ENCODE peak calls at places on chromosomes 6 and 20, in nine cellular contexts. One of them, this sample, is unnamed.

GRCh38 chr20:12821249-12821648 is 187.5 kb upstream of the SPTLC3 start:
- ATAC-seq in right lobe of liver: no peak
- ATAC-seq in HCT116: no peak
- ATAC-seq in HepG2: no peak
- ATAC-seq in heart left ventricle: no peak
- ATAC-seq in A549: no peak
- ATAC-seq in K562: no peak
- ATAC-seq in body of pancreas: no peak
- ATAC-seq in upper lobe of left lung: no peak
- ATAC-seq in this sample: no peak

GRCh38 chr6:156980515-156980914 is 203.3 kb downstream of the ARID1B start:
- ATAC-seq in A549: peak
- ATAC-seq in right lobe of liver: no peak
- ATAC-seq in body of pancreas: no peak
- ATAC-seq in HCT116: no peak
- ATAC-seq in upper lobe of left lung: peak
- ATAC-seq in K562: no peak
- ATAC-seq in heart left ventricle: peak
- ATAC-seq in HepG2: peak
- ATAC-seq in this sample: no peak

GRCh38 chr6:42403831-42404230 is 47.9 kb downstream of the TRERF1 start:
- ATAC-seq in A549: no peak
- ATAC-seq in heart left ventricle: no peak
- ATAC-seq in upper lobe of left lung: no peak
- ATAC-seq in K562: no peak
- ATAC-seq in HepG2: no peak
- ATAC-seq in HCT116: peak
- ATAC-seq in right lobe of liver: no peak
- ATAC-seq in body of pancreas: no peak
- ATAC-seq in this sample: no peak

GRCh38 chr20:19913927-19914614 is 103.1 kb upstream of the NAA20 start:
- ATAC-seq in HCT116: no peak
- ATAC-seq in upper lobe of left lung: no peak
- ATAC-seq in heart left ventricle: no peak
- ATAC-seq in K562: no peak
- ATAC-seq in A549: peak
- ATAC-seq in right lobe of liver: no peak
- ATAC-seq in body of pancreas: no peak
- ATAC-seq in HepG2: no peak
- ATAC-seq in this sample: no peak

GRCh38 chr6:22926613-22927348 is 357.4 kb downstream of the HDGFL1 start:
- ATAC-seq in A549: no peak
- ATAC-seq in K562: no peak
- ATAC-seq in body of pancreas: no peak
- ATAC-seq in heart left ventricle: peak
- ATAC-seq in HCT116: no peak
- ATAC-seq in right lobe of liver: no peak
- ATAC-seq in HepG2: no peak
- ATAC-seq in upper lobe of left lung: no peak
- ATAC-seq in this sample: no peak

GRCh38 chr6:36245572-36246031 is 24.3 kb upstream of the PNPLA1 start:
- ATAC-seq in upper lobe of left lung: peak
- ATAC-seq in HCT116: no peak
- ATAC-seq in heart left ventricle: no peak
- ATAC-seq in HepG2: peak
- ATAC-seq in A549: no peak
- ATAC-seq in body of pancreas: peak
- ATAC-seq in K562: peak
- ATAC-seq in right lobe of liver: peak
- ATAC-seq in this sample: no peak

GRCh38 chr20:26208296-26209091 is 511.8 kb upstream of the ZNF337 start:
- ATAC-seq in right lobe of liver: no peak
- ATAC-seq in heart left ventricle: no peak
- ATAC-seq in K562: no peak
- ATAC-seq in A549: peak
- ATAC-seq in body of pancreas: no peak
- ATAC-seq in HepG2: no peak
- ATAC-seq in HCT116: no peak
- ATAC-seq in upper lobe of left lung: peak
- ATAC-seq in this sample: no peak

GRCh38 chr20:62602550-62602949 is 39.8 kb upstream of the SLCO4A1 start:
- ATAC-seq in HepG2: no peak
- ATAC-seq in A549: no peak
- ATAC-seq in upper lobe of left lung: peak
- ATAC-seq in heart left ventricle: peak
- ATAC-seq in right lobe of liver: peak
- ATAC-seq in K562: no peak
- ATAC-seq in body of pancreas: peak
- ATAC-seq in HCT116: no peak
- ATAC-seq in this sample: no peak

GRCh38 chr6:160767019-160767646 is 65.1 kb downstream of the PLG start:
- ATAC-seq in HCT116: no peak
- ATAC-seq in upper lobe of left lung: peak
- ATAC-seq in right lobe of liver: peak
- ATAC-seq in HepG2: peak
- ATAC-seq in K562: peak
- ATAC-seq in A549: peak
- ATAC-seq in heart left ventricle: peak
- ATAC-seq in body of pancreas: peak
- ATAC-seq in this sample: peak
- H3K4me3 ChIP-seq in HCT116: no peak
- H3K4me3 ChIP-seq in upper lobe of left lung: peak
- H3K4me3 ChIP-seq in right lobe of liver: peak
- H3K4me3 ChIP-seq in HepG2: peak
- H3K4me3 ChIP-seq in K562: peak
- H3K4me3 ChIP-seq in A549: peak
- H3K4me3 ChIP-seq in heart left ventricle: peak
- H3K4me3 ChIP-seq in body of pancreas: peak
- H3K4me3 ChIP-seq in this sample: peak

GRCh38 chr6:25995507-25995906 is 32.9 kb downstream of the TRIM38 start:
- ATAC-seq in upper lobe of left lung: no peak
- ATAC-seq in A549: no peak
- ATAC-seq in HepG2: no peak
- ATAC-seq in HCT116: no peak
- ATAC-seq in heart left ventricle: no peak
- ATAC-seq in right lobe of liver: no peak
- ATAC-seq in body of pancreas: no peak
- ATAC-seq in K562: no peak
- ATAC-seq in this sample: no peak

GRCh38 chr6:25991785-25992412 is 29.3 kb downstream of the TRIM38 start:
- ATAC-seq in HCT116: no peak
- ATAC-seq in K562: peak
- ATAC-seq in heart left ventricle: peak
- ATAC-seq in upper lobe of left lung: peak
- ATAC-seq in A549: peak
- ATAC-seq in right lobe of liver: peak
- ATAC-seq in HepG2: peak
- ATAC-seq in body of pancreas: peak
- ATAC-seq in this sample: peak

GRCh38 chr6:25993038-25993684 is 30.6 kb downstream of the TRIM38 start:
- ATAC-seq in upper lobe of left lung: no peak
- ATAC-seq in A549: peak
- ATAC-seq in HepG2: peak
- ATAC-seq in HCT116: peak
- ATAC-seq in right lobe of liver: peak
- ATAC-seq in body of pancreas: peak
- ATAC-seq in K562: peak
- ATAC-seq in heart left ventricle: peak
- ATAC-seq in this sample: no peak

GRCh38 chr6:25990172-25990873 is 27.7 kb downstream of the TRIM38 start:
- ATAC-seq in HepG2: no peak
- ATAC-seq in A549: no peak
- ATAC-seq in K562: no peak
- ATAC-seq in HCT116: no peak
- ATAC-seq in right lobe of liver: no peak
- ATAC-seq in heart left ventricle: no peak
- ATAC-seq in upper lobe of left lung: no peak
- ATAC-seq in body of pancreas: no peak
- ATAC-seq in this sample: no peak

DNA sequence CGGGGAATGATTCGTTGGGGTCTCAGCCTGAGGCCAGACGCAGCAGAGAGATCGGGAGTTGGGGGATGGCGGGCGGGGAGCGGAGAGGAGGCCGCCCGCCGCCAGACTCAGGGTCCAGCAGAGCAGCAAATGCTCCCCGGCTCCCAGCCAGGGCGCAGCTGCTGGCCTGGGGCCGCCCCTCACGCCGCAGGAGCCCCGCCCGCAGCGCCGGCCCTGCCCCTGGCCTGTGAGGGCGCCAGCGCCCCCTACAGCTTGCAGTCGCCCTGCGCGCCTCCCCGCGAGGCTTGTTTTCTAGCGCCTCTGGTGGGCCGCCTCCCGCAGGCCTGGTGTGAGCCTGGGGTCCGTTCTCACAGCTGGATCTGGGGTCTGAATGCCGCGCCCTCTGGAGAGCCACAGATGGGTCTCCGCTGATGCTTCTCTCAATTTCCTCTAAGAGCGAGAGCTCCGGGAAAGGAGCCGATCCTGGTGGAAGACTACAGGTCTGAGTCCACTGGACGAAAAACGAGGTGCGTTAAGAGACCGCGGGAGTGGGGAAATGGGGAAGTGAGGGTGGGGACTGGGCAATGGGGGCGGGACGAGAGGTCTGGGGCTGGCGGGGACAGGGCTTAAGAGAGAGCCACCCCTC is 29.9 kb downstream of the TRIM38 start:
- ATAC-seq in body of pancreas: peak
- ATAC-seq in HepG2: peak
- ATAC-seq in K562: peak
- ATAC-seq in upper lobe of left lung: peak
- ATAC-seq in right lobe of liver: peak
- ATAC-seq in HCT116: peak
- ATAC-seq in heart left ventricle: peak
- ATAC-seq in A549: peak
- ATAC-seq in this sample: peak
- TF ChIP-seq POLR2A in body of pancreas: peak
- TF ChIP-seq POLR2A in HepG2: peak
- TF ChIP-seq POLR2A in K562: peak
- TF ChIP-seq POLR2A in upper lobe of left lung: peak
- TF ChIP-seq POLR2A in right lobe of liver: peak
- TF ChIP-seq POLR2A in HCT116: peak
- TF ChIP-seq POLR2A in heart left ventricle: peak
- TF ChIP-seq POLR2A in A549: peak
- TF ChIP-seq POLR2A in this sample: peak

DNA sequence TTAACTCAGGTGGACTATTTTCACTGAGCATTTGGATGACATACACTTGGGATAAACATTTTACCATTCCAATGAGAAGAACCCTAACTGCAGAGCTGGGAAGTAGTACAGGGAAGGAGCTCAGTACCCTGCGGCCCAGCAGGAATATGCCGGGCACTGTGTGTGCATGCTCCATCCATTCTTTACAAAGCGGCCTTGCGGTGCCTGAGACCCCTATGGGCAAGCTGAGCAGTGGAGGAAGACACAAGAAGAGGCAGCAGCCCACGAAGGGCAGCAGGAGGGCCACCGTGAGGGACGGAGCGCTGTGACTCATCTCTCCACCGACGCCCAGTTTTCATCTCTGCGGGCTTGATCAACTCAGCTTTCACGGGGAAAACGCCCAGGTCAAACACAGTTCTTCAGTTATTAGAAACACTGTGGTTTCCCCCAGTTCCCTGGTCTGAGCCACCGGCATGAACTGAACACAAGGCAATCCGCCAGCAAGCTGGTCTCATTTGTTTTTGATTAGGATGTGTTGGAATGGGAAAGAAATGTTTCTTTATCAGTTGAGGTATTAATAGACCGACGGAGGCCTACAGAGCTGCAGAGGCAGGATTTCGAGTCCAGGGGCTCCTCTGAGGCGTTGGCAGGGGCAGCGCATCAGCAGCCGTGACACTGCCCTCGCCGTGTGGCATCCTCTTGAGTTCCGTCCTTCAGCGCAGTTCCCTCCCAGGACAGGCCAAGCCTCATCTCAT is 44.9 kb downstream of the IRF4 start:
- ATAC-seq in right lobe of liver: no peak
- ATAC-seq in upper lobe of left lung: no peak
- ATAC-seq in heart left ventricle: peak
- ATAC-seq in K562: peak
- ATAC-seq in body of pancreas: no peak
- ATAC-seq in A549: peak
- ATAC-seq in HepG2: no peak
- ATAC-seq in HCT116: peak
- ATAC-seq in this sample: peak
- H3K4me3 ChIP-seq in right lobe of liver: no peak
- H3K4me3 ChIP-seq in upper lobe of left lung: no peak
- H3K4me3 ChIP-seq in heart left ventricle: no peak
- H3K4me3 ChIP-seq in K562: no peak
- H3K4me3 ChIP-seq in body of pancreas: no peak
- H3K4me3 ChIP-seq in A549: no peak
- H3K4me3 ChIP-seq in HepG2: no peak
- H3K4me3 ChIP-seq in HCT116: peak
- H3K4me3 ChIP-seq in this sample: no peak

GRCh38 chr20:50146732-50147662 is 6.5 kb downstream of the PEDS1 start:
- ATAC-seq in A549: no peak
- ATAC-seq in K562: peak
- ATAC-seq in body of pancreas: no peak
- ATAC-seq in upper lobe of left lung: no peak
- ATAC-seq in right lobe of liver: peak
- ATAC-seq in HCT116: no peak
- ATAC-seq in HepG2: no peak
- ATAC-seq in heart left ventricle: peak
- ATAC-seq in this sample: no peak
- TF ChIP-seq POLR2A in A549: no peak
- TF ChIP-seq POLR2A in K562: peak
- TF ChIP-seq POLR2A in body of pancreas: no peak
- TF ChIP-seq POLR2A in upper lobe of left lung: no peak
- TF ChIP-seq POLR2A in right lobe of liver: no peak
- TF ChIP-seq POLR2A in HCT116: no peak
- TF ChIP-seq POLR2A in HepG2: no peak
- TF ChIP-seq POLR2A in heart left ventricle: no peak
- TF ChIP-seq POLR2A in this sample: no peak

GRCh38 chr20:37357481-37358365 is 11.8 kb downstream of the SRC start:
- ATAC-seq in HepG2: no peak
- ATAC-seq in heart left ventricle: no peak
- ATAC-seq in A549: peak
- ATAC-seq in K562: no peak
- ATAC-seq in body of pancreas: no peak
- ATAC-seq in right lobe of liver: peak
- ATAC-seq in HCT116: no peak
- ATAC-seq in upper lobe of left lung: no peak
- ATAC-seq in this sample: no peak
- H3K4me3 ChIP-seq in HepG2: no peak
- H3K4me3 ChIP-seq in heart left ventricle: no peak
- H3K4me3 ChIP-seq in A549: no peak
- H3K4me3 ChIP-seq in K562: no peak
- H3K4me3 ChIP-seq in body of pancreas: no peak
- H3K4me3 ChIP-seq in right lobe of liver: no peak
- H3K4me3 ChIP-seq in HCT116: no peak
- H3K4me3 ChIP-seq in upper lobe of left lung: no peak
- H3K4me3 ChIP-seq in this sample: no peak

GRCh38 chr6:158787395-158787794 is 31.8 kb downstream of the EZR start:
- ATAC-seq in K562: no peak
- ATAC-seq in right lobe of liver: no peak
- ATAC-seq in heart left ventricle: no peak
- ATAC-seq in upper lobe of left lung: no peak
- ATAC-seq in body of pancreas: no peak
- ATAC-seq in HepG2: no peak
- ATAC-seq in HCT116: no peak
- ATAC-seq in A549: no peak
- ATAC-seq in this sample: no peak
- TF ChIP-seq POLR2A in K562: no peak
- TF ChIP-seq POLR2A in right lobe of liver: no peak
- TF ChIP-seq POLR2A in heart left ventricle: no peak
- TF ChIP-seq POLR2A in upper lobe of left lung: no peak
- TF ChIP-seq POLR2A in body of pancreas: no peak
- TF ChIP-seq POLR2A in HepG2: no peak
- TF ChIP-seq POLR2A in HCT116: no peak
- TF ChIP-seq POLR2A in A549: no peak
- TF ChIP-seq POLR2A in this sample: no peak

This sample was measured in gastroesophageal sphincter.